ENCODE peak calls at places on chromosomes 13 and 19, in ten cellular contexts. One of them, this sample, is unnamed.
A peak's percentile ranks its signal among the peaks of the same experiment; 100 is the strongest.

GRCh38 chr19:53076984-53077383 is 26.2 kb downstream of the ZNF160 start:
- DNase-seq in stomach: no peak
- DNase-seq in Peyer's patch: no peak
- DNase-seq in testis: peak; percentile 78
- DNase-seq in adrenal gland: peak; percentile 82
- DNase-seq in uterus: peak; percentile 32
- DNase-seq in GM12891: no peak
- DNase-seq in A549: no peak
- DNase-seq in breast epithelium: no peak
- DNase-seq in heart left ventricle: peak; percentile 67
- DNase-seq in this sample: no peak

GRCh38 chr13:113209880-113210421 is 538 bp downstream of the CUL4A start:
- DNase-seq in stomach: peak; percentile 71
- DNase-seq in uterus: peak; percentile 40
- DNase-seq in adrenal gland: peak; percentile 68
- DNase-seq in testis: peak; percentile 74
- DNase-seq in heart left ventricle: peak; percentile 69
- DNase-seq in GM12891: peak; percentile 37
- DNase-seq in Peyer's patch: peak; percentile 72
- DNase-seq in breast epithelium: no peak
- DNase-seq in A549: no peak
- DNase-seq in this sample: peak; percentile 59

GRCh38 chr13:89695343-89696257 is 1651.9 kb upstream of the MIR17HG start:
- DNase-seq in uterus: no peak
- DNase-seq in A549: peak; percentile 0
- DNase-seq in testis: peak; percentile 61
- DNase-seq in adrenal gland: peak; percentile 75
- DNase-seq in stomach: peak; percentile 39
- DNase-seq in breast epithelium: no peak
- DNase-seq in heart left ventricle: no peak
- DNase-seq in Peyer's patch: no peak
- DNase-seq in GM12891: no peak
- DNase-seq in this sample: peak; percentile 19

GRCh38 chr13:105272660-105273631 is 1262.5 kb downstream of the EFNB2 start:
- DNase-seq in stomach: no peak
- DNase-seq in breast epithelium: no peak
- DNase-seq in heart left ventricle: no peak
- DNase-seq in testis: no peak
- DNase-seq in adrenal gland: no peak
- DNase-seq in A549: no peak
- DNase-seq in uterus: no peak
- DNase-seq in GM12891: no peak
- DNase-seq in Peyer's patch: no peak
- DNase-seq in this sample: no peak

GRCh38 chr19:14265285-14266036 is 59.5 kb upstream of the ADGRL1 start:
- DNase-seq in Peyer's patch: no peak
- DNase-seq in heart left ventricle: no peak
- DNase-seq in testis: no peak
- DNase-seq in uterus: peak; percentile 21
- DNase-seq in stomach: no peak
- DNase-seq in GM12891: no peak
- DNase-seq in adrenal gland: no peak
- DNase-seq in A549: no peak
- DNase-seq in breast epithelium: no peak
- DNase-seq in this sample: no peak

GRCh38 chr13:59680429-59681024 is 483.2 kb downstream of the DIAPH3 start:
- DNase-seq in adrenal gland: no peak
- DNase-seq in stomach: no peak
- DNase-seq in A549: no peak
- DNase-seq in uterus: no peak
- DNase-seq in heart left ventricle: no peak
- DNase-seq in testis: no peak
- DNase-seq in breast epithelium: no peak
- DNase-seq in GM12891: no peak
- DNase-seq in Peyer's patch: no peak
- DNase-seq in this sample: no peak

GRCh38 chr19:55146648-55147218 is 2.3 kb downstream of the TNNT1 start:
- DNase-seq in heart left ventricle: no peak
- DNase-seq in breast epithelium: no peak
- DNase-seq in testis: no peak
- DNase-seq in GM12891: no peak
- DNase-seq in stomach: no peak
- DNase-seq in A549: peak; percentile 92
- DNase-seq in adrenal gland: no peak
- DNase-seq in uterus: no peak
- DNase-seq in Peyer's patch: no peak
- DNase-seq in this sample: peak; percentile 99

GRCh38 chr13:48175200-48175599 is 57.8 kb upstream of the ITM2B start:
- DNase-seq in uterus: no peak
- DNase-seq in stomach: no peak
- DNase-seq in testis: no peak
- DNase-seq in Peyer's patch: no peak
- DNase-seq in breast epithelium: no peak
- DNase-seq in adrenal gland: no peak
- DNase-seq in GM12891: no peak
- DNase-seq in heart left ventricle: no peak
- DNase-seq in A549: no peak
- DNase-seq in this sample: no peak

DNA sequence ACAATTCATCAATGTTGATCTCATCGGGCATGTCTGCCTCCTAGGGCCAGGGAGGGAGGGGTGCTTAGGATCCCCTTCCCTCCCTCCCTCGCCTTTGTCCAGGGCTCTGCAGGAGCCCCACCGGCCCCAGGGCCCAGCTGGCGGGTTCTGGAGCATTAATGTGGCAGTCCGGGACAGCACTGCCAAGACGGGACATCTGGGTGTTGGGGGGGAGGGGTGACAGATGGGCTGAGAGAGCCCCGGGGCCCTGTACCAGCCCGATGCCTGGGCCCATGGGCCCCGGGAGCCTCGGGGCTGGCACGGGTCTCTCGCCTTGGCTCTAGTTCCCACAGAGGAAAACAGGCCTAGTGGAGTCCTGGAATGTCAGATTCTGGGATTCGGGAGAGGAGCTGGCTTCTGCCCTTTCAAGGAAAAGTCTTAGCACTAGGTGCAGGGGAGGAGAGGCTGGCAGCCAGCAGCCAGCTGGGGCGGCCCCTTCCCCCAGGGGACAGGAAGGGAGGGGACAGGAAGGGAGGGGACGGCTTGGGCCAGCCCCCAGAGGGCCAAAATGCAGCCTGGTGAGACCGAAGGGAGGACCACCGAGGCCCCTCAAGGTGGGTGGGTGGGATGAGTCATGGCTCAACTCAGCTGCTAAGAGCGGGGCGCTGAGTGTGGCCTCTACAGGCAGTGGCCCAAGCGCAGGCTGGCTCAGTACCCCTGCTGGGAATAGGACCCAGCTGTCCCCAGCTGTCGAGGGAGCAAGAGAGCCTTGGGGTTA is 3.1 kb downstream of the PPP1R14A start:
- DNase-seq in GM12891: no peak
- DNase-seq in stomach: peak; percentile 42
- DNase-seq in uterus: peak; percentile 61
- DNase-seq in breast epithelium: no peak
- DNase-seq in A549: no peak
- DNase-seq in Peyer's patch: no peak
- DNase-seq in testis: no peak
- DNase-seq in heart left ventricle: peak; percentile 67
- DNase-seq in adrenal gland: no peak
- DNase-seq in this sample: no peak
- TF ChIP-seq POLR2A in GM12891: no peak
- TF ChIP-seq POLR2A in stomach: no peak
- TF ChIP-seq POLR2A in uterus: peak; percentile 16
- TF ChIP-seq POLR2A in breast epithelium: peak; percentile 11
- TF ChIP-seq POLR2A in A549: no peak
- TF ChIP-seq POLR2A in Peyer's patch: no peak
- TF ChIP-seq POLR2A in testis: no peak
- TF ChIP-seq POLR2A in heart left ventricle: peak; percentile 50
- TF ChIP-seq POLR2A in adrenal gland: no peak
- TF ChIP-seq POLR2A in this sample: no peak

GRCh38 chr19:45090034-45090433 is 2.9 kb upstream of the PPP1R37 start:
- DNase-seq in Peyer's patch: no peak
- DNase-seq in testis: no peak
- DNase-seq in heart left ventricle: no peak
- DNase-seq in A549: no peak
- DNase-seq in adrenal gland: no peak
- DNase-seq in uterus: no peak
- DNase-seq in breast epithelium: no peak
- DNase-seq in stomach: no peak
- DNase-seq in GM12891: no peak
- DNase-seq in this sample: no peak

GRCh38 chr19:45092747-45093678 is at the start of gene PPP1R37:
- DNase-seq in uterus: peak; percentile 92
- DNase-seq in testis: peak; percentile 97
- DNase-seq in breast epithelium: peak; percentile 91
- DNase-seq in A549: peak; percentile 100
- DNase-seq in GM12891: peak; percentile 95
- DNase-seq in adrenal gland: peak; percentile 95
- DNase-seq in heart left ventricle: peak; percentile 97
- DNase-seq in stomach: peak; percentile 95
- DNase-seq in Peyer's patch: peak; percentile 91
- DNase-seq in this sample: peak; percentile 83

GRCh38 chr19:45090598-45090997 is 2.4 kb upstream of the PPP1R37 start:
- DNase-seq in testis: no peak
- DNase-seq in Peyer's patch: no peak
- DNase-seq in A549: no peak
- DNase-seq in GM12891: no peak
- DNase-seq in stomach: no peak
- DNase-seq in uterus: no peak
- DNase-seq in heart left ventricle: no peak
- DNase-seq in breast epithelium: no peak
- DNase-seq in adrenal gland: no peak
- DNase-seq in this sample: no peak

GRCh38 chr19:45094158-45094557 is 1.2 kb downstream of the PPP1R37 start:
- DNase-seq in heart left ventricle: no peak
- DNase-seq in testis: no peak
- DNase-seq in stomach: no peak
- DNase-seq in A549: no peak
- DNase-seq in uterus: no peak
- DNase-seq in breast epithelium: no peak
- DNase-seq in Peyer's patch: no peak
- DNase-seq in GM12891: no peak
- DNase-seq in adrenal gland: no peak
- DNase-seq in this sample: no peak

DNA sequence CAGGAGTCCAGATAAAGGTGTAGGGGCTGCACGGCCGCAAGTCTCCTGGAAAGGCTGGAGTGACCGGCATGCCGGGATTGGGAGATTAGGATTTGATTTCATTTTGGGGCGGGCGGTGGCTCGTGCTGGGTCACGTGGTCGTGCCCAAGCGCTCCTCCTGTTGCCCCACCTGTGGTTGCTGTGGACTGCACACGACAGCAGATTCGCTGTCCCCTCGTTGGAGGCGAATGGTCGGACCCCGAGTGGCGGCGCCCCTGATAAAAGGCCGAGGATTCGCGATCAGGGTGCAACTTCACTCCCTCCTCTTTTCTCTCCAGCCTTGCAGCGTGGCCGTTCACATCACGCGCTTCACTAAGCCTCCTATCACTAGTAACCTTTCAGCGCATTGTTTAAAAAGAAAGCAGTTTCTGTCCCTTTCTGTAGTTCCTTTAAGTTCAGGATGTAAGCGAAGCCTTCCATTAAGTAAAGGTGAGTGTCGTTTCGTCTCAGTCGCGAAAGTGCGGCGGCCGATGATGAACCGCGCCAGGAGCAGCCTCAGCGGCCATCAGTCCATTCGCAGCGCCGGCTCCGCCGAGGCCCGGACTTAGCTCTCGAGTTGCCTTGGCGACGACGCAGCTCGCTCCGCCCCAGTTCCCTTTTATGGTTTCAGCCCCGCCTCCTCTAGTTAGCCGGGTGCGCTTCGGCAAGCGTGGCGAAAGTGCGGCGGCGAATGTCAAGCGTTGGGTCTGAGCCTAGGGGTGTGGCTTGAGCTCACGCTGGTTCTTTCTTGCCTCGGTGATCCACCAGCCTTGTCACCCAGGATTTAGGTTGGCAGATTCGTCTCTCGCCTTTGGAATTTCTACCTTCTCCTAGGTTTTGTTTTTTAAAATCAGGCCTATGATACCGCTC is 1.7 kb upstream of the PPP1R37 start:
- DNase-seq in testis: peak; percentile 99
- DNase-seq in stomach: peak; percentile 99
- DNase-seq in heart left ventricle: peak; percentile 99
- DNase-seq in Peyer's patch: peak; percentile 96
- DNase-seq in GM12891: peak; percentile 90
- DNase-seq in uterus: peak; percentile 100
- DNase-seq in A549: peak; percentile 99
- DNase-seq in adrenal gland: peak; percentile 99
- DNase-seq in breast epithelium: peak; percentile 99
- DNase-seq in this sample: peak; percentile 73
- TF ChIP-seq POLR2A in testis: no peak
- TF ChIP-seq POLR2A in stomach: no peak
- TF ChIP-seq POLR2A in heart left ventricle: peak; percentile 37
- TF ChIP-seq POLR2A in Peyer's patch: peak; percentile 52
- TF ChIP-seq POLR2A in GM12891: peak; percentile 85
- TF ChIP-seq POLR2A in uterus: no peak
- TF ChIP-seq POLR2A in A549: no peak
- TF ChIP-seq POLR2A in adrenal gland: peak; percentile 23
- TF ChIP-seq POLR2A in breast epithelium: no peak
- TF ChIP-seq POLR2A in this sample: peak; percentile 22

DNA sequence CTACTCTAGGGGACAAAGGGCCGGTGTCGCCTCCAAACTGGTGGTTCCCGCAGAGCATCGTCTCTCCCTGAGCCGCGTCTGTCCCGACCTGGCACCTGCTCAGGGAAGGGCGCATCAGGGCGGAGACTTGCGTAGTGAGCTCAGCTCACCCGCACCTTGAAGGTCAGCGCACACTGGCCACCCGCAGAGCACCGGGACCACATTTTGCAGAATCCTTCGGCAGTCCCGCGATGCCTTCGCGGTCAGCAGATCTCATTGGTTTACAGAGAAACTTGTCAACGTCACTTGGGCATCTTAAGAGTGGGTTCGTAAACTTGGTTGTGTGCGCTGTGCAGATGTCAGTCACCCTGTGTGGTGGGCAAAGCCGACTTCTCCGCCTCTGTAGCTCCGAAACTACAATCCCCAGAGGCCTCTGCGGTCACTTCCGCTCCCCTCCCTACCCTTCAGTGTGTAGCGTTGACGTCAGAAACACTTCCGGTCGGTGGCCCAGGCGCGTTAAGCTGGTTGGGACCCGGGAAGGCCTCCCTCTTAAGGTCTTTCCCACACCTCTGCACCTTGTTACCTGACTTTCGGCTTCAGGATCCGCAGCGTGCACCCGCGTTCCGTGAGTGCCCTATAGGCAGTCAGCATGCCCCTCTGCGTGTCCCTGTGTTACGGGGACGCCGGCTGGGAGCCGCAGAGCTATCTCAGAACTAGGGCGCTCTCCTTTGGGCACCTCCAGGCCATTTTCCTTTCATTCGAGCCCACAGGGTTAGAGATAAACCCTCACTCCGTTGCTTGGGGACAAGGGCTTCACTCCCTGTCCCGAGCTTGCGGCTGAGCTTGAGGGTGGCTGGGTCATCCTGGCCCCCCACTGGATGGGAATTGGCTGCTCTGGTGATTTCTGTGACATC is 36.5 kb upstream of the ZNF527 start:
- DNase-seq in Peyer's patch: peak; percentile 93
- DNase-seq in uterus: peak; percentile 88
- DNase-seq in testis: peak; percentile 98
- DNase-seq in heart left ventricle: peak; percentile 96
- DNase-seq in GM12891: peak; percentile 84
- DNase-seq in A549: no peak
- DNase-seq in adrenal gland: peak; percentile 96
- DNase-seq in breast epithelium: peak; percentile 86
- DNase-seq in stomach: peak; percentile 94
- DNase-seq in this sample: peak; percentile 60
- TF ChIP-seq POLR2A in Peyer's patch: peak; percentile 36
- TF ChIP-seq POLR2A in uterus: no peak
- TF ChIP-seq POLR2A in testis: no peak
- TF ChIP-seq POLR2A in heart left ventricle: peak; percentile 82
- TF ChIP-seq POLR2A in GM12891: peak; percentile 85
- TF ChIP-seq POLR2A in A549: no peak
- TF ChIP-seq POLR2A in adrenal gland: peak; percentile 41
- TF ChIP-seq POLR2A in breast epithelium: peak; percentile 50
- TF ChIP-seq POLR2A in stomach: peak; percentile 38
- TF ChIP-seq POLR2A in this sample: peak; percentile 37

DNA sequence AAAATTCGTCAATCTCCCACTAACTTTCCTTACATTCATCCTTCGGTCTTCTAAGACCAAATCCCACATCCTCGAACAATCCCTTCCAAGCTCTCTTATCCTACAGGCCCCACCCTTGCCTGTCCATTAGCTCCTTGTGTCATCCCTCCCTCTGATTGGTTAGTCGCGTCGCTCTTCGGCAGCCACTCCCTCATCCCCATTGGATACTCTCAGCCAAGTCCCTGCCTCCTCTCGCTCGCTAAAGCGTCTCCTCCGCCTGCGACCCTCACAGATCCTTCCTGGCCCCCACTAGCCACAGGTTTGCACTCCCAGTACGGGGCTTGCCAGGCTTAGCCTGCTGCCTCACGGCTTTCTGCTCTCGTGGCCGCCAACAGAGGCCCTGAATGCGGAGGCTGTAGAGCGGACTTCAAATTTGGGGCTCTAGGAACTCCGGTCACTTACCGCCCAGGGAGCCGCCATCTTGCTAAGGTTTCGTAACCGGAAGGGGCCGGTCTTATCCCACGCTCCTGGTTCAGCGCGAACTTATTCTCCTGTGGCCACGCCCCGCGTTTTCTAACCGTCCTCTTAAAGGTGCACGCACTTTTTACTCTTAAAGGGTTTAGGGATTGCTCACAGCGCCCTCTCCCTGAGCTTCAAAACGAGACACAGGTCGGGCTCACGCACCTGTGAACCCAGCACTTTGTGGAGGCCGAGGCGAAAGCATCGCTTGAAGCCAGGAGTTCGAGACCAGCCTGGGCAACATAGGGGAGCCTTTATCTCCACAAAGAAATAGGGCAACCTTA is at the start of gene DMAC2:
- DNase-seq in heart left ventricle: peak; percentile 98
- DNase-seq in A549: peak; percentile 100
- DNase-seq in GM12891: peak; percentile 84
- DNase-seq in Peyer's patch: peak; percentile 98
- DNase-seq in breast epithelium: peak; percentile 96
- DNase-seq in adrenal gland: peak; percentile 99
- DNase-seq in testis: peak; percentile 100
- DNase-seq in stomach: peak; percentile 99
- DNase-seq in uterus: peak; percentile 95
- DNase-seq in this sample: peak; percentile 99
- TF ChIP-seq POLR2A in heart left ventricle: peak; percentile 46
- TF ChIP-seq POLR2A in A549: peak; percentile 80
- TF ChIP-seq POLR2A in GM12891: peak; percentile 82
- TF ChIP-seq POLR2A in Peyer's patch: peak; percentile 84
- TF ChIP-seq POLR2A in breast epithelium: peak; percentile 46
- TF ChIP-seq POLR2A in adrenal gland: peak; percentile 27
- TF ChIP-seq POLR2A in testis: no peak
- TF ChIP-seq POLR2A in stomach: no peak
- TF ChIP-seq POLR2A in uterus: peak; percentile 30
- TF ChIP-seq POLR2A in this sample: peak; percentile 52